ENCODE peak calls at places on chromosomes 3 and 15, in eight cellular contexts. E is HFF-Myc, J is dermis microvascular lymphatic vessel endothelial cell, H is NCI-H2171 treated with DMSO at 0.1 percent for 48 hours, T is mesenchymal stem cell, S is T-cell, R is HTR-8/SVneo, V is amygdala. L is an unnamed sample.

GRCh38 chr15:41944313-41944940 is 27.9 kb downstream of the EHD4 start:
- DNase-seq in E (peak), J (peak), H (no peak), T (peak), S (no peak), R (peak), V (no peak), L (no peak)

GRCh38 chr3:184443364-184443763 is 63.5 kb downstream of the CHRD start:
- DNase-seq in E (no peak), J (no peak), H (no peak), T (no peak), S (no peak), R (no peak), V (no peak), L (peak)

GRCh38 chr15:27028836-27029482 is 58.0 kb downstream of the GABRG3 start:
- DNase-seq in E (no peak), J (no peak), H (peak), T (no peak), S (no peak), R (no peak), V (peak), L (peak)

GRCh38 chr3:115989927-115990326 is 366.6 kb downstream of the GAP43 start:
- DNase-seq in E (no peak), J (no peak), H (no peak), T (peak), S (no peak), R (no peak), V (no peak), L (no peak)

GRCh38 chr15:37046876-37047614 is 53.3 kb downstream of the MEIS2 start:
- DNase-seq in E (no peak), J (no peak), H (no peak), T (peak), S (no peak), R (peak), V (no peak), L (no peak)

GRCh38 chr3:41202075-41202833 is 2.9 kb downstream of the CTNNB1 start:
- DNase-seq in E (no peak), J (no peak), H (no peak), T (peak), S (no peak), R (no peak), V (no peak), L (no peak)

GRCh38 chr3:88986834-88987233 is 120.6 kb upstream of the EPHA3 start:
- DNase-seq in E (peak), J (no peak), H (no peak), T (peak), S (no peak), R (peak), V (no peak), L (no peak)

GRCh38 chr3:155701882-155702465 is 42.9 kb downstream of the PLCH1 start:
- DNase-seq in E (peak), J (peak), H (peak), T (peak), S (no peak), R (peak), V (no peak), L (no peak)

GRCh38 chr15:71346464-71346863 is 231.2 kb downstream of the THSD4 start:
- DNase-seq in E (no peak), J (no peak), H (no peak), T (no peak), S (no peak), R (no peak), V (no peak), L (no peak)

GRCh38 chr3:156527060-156527459 is 27.9 kb downstream of the SSR3 start:
- DNase-seq in E (no peak), J (no peak), H (no peak), T (no peak), S (no peak), R (no peak), V (no peak), L (no peak)

GRCh38 chr3:57659004-57659672 is 33.7 kb downstream of the DENND6A start:
- DNase-seq in E (no peak), J (peak), H (no peak), T (no peak), S (no peak), R (no peak), V (no peak), L (no peak)

GRCh38 chr15:100786901-100787566 is 92.6 kb upstream of the ALDH1A3 start:
- DNase-seq in E (no peak), J (no peak), H (no peak), T (no peak), S (no peak), R (no peak), V (no peak), L (no peak)

GRCh38 chr15:50977157-50977556 is 68.7 kb downstream of the AP4E1 start:
- DNase-seq in E (no peak), J (peak), H (no peak), T (no peak), S (no peak), R (no peak), V (no peak), L (no peak)

GRCh38 chr15:100160953-100161352 is 180.8 kb downstream of the ADAMTS17 start:
- DNase-seq in E (no peak), J (no peak), H (no peak), T (no peak), S (no peak), R (no peak), V (no peak), L (no peak)

GRCh38 chr3:168984872-168985271 is 678.6 kb downstream of the MECOM start:
- DNase-seq in E (no peak), J (no peak), H (no peak), T (no peak), S (no peak), R (no peak), V (no peak), L (no peak)

GRCh38 chr15:71790081-71790480 is 20.3 kb upstream of the NR2E3 start:
- DNase-seq in E (no peak), J (peak), H (no peak), T (peak), S (no peak), R (peak), V (no peak), L (no peak)

GRCh38 chr15:93035953-93036810 is 52.8 kb downstream of the RGMA start:
- DNase-seq in E (no peak), J (peak), H (no peak), T (peak), S (peak), R (peak), V (no peak), L (no peak)

GRCh38 chr15:68275165-68275746 is 2.3 kb upstream of the FEM1B start:
- DNase-seq in E (no peak), J (no peak), H (no peak), T (peak), S (no peak), R (no peak), V (no peak), L (no peak)

GRCh38 chr3:163939926-163940325 is 1138.4 kb downstream of the SI start:
- DNase-seq in E (no peak), J (no peak), H (peak), T (peak), S (no peak), R (peak), V (no peak), L (no peak)

GRCh38 chr15:85580914-85581313 is 200.5 kb downstream of the AKAP13 start:
- DNase-seq in E (no peak), J (peak), H (no peak), T (no peak), S (peak), R (no peak), V (no peak), L (no peak)

GRCh38 chr3:25911525-25912295 is 121.8 kb downstream of the OXSM start:
- DNase-seq in E (no peak), J (no peak), H (no peak), T (no peak), S (peak), R (no peak), V (no peak), L (no peak)

GRCh38 chr3:27712136-27713065 is 9.7 kb downstream of the EOMES start:
- DNase-seq in E (peak), J (peak), H (peak), T (peak), S (peak), R (peak), V (peak), L (peak)

GRCh38 chr15:66292261-66293084 is 895 bp upstream of the DIS3L start:
- DNase-seq in E (no peak), J (no peak), H (peak), T (no peak), S (no peak), R (no peak), V (no peak), L (no peak)

GRCh38 chr15:32856753-32857152 is 138.9 kb downstream of the GREM1 start:
- DNase-seq in E (no peak), J (no peak), H (peak), T (peak), S (no peak), R (no peak), V (no peak), L (no peak)

GRCh38 chr3:159987291-159987711 is 1.3 kb upstream of the IL12A start:
- DNase-seq in E (no peak), J (no peak), H (no peak), T (peak), S (no peak), R (no peak), V (no peak), L (no peak)

GRCh38 chr3:115800489-115801080 is 177.3 kb downstream of the GAP43 start:
- DNase-seq in E (no peak), J (no peak), H (no peak), T (peak), S (no peak), R (peak), V (no peak), L (no peak)

GRCh38 chr3:66181764-66182163 is 39.0 kb upstream of the SLC25A26 start:
- DNase-seq in E (no peak), J (no peak), H (no peak), T (no peak), S (no peak), R (no peak), V (no peak), L (no peak)

L was measured in occipital lobe.